ENCODE peak calls at places on chromosomes 7 and 10, in four cellular contexts. One of them, this sample, is unnamed.

GRCh38 chr7:20276705-20277472 is 53.8 kb upstream of the ITGB8 start:
- DNase-seq in brain microvascular endothelial cell: no peak
- DNase-seq in hepatocyte: no peak
- DNase-seq in GM13976: no peak
- DNase-seq in this sample: no peak

GRCh38 chr10:62742447-62743105 is 61.9 kb upstream of the ADO start:
- DNase-seq in GM13976: no peak
- DNase-seq in hepatocyte: no peak
- DNase-seq in brain microvascular endothelial cell: no peak
- DNase-seq in this sample: no peak

GRCh38 chr10:61749271-61749670 is 86.5 kb downstream of the CABCOCO1 start:
- DNase-seq in brain microvascular endothelial cell: no peak
- DNase-seq in hepatocyte: no peak
- DNase-seq in GM13976: no peak
- DNase-seq in this sample: no peak

GRCh38 chr10:124728830-124729661 is 15.1 kb downstream of the FAM53B start:
- DNase-seq in brain microvascular endothelial cell: no peak
- DNase-seq in hepatocyte: no peak
- DNase-seq in GM13976: no peak
- DNase-seq in this sample: no peak

GRCh38 chr7:51927738-51928137 is 611.1 kb upstream of the COBL start:
- DNase-seq in brain microvascular endothelial cell: no peak
- DNase-seq in GM13976: no peak
- DNase-seq in hepatocyte: no peak
- DNase-seq in this sample: no peak

GRCh38 chr7:22395222-22395621 is 38.3 kb upstream of the RAPGEF5 start:
- DNase-seq in brain microvascular endothelial cell: no peak
- DNase-seq in hepatocyte: peak
- DNase-seq in GM13976: no peak
- DNase-seq in this sample: no peak

GRCh38 chr10:112389147-112389822 is 15.4 kb downstream of the ACSL5 start:
- DNase-seq in GM13976: peak
- DNase-seq in hepatocyte: peak
- DNase-seq in brain microvascular endothelial cell: peak
- DNase-seq in this sample: peak

GRCh38 chr7:42107484-42107883 is 129.5 kb downstream of the GLI3 start:
- DNase-seq in hepatocyte: peak
- DNase-seq in GM13976: no peak
- DNase-seq in brain microvascular endothelial cell: no peak
- DNase-seq in this sample: no peak

GRCh38 chr7:71363627-71364026 is 231.7 kb downstream of the GALNT17 start:
- DNase-seq in hepatocyte: no peak
- DNase-seq in brain microvascular endothelial cell: no peak
- DNase-seq in GM13976: no peak
- DNase-seq in this sample: no peak

GRCh38 chr10:127524229-127524628 is 24.9 kb upstream of the NPS start:
- DNase-seq in brain microvascular endothelial cell: no peak
- DNase-seq in hepatocyte: no peak
- DNase-seq in GM13976: no peak
- DNase-seq in this sample: no peak

GRCh38 chr10:13536674-13537366 is 8.0 kb upstream of the BEND7 start:
- DNase-seq in hepatocyte: peak
- DNase-seq in GM13976: peak
- DNase-seq in brain microvascular endothelial cell: peak
- DNase-seq in this sample: peak

GRCh38 chr10:13709931-13710690 is 123.3 kb downstream of the PRPF18 start:
- DNase-seq in GM13976: no peak
- DNase-seq in hepatocyte: no peak
- DNase-seq in brain microvascular endothelial cell: no peak
- DNase-seq in this sample: no peak

GRCh38 chr10:49747303-49747646 is 14.8 kb downstream of the OGDHL start:
- DNase-seq in brain microvascular endothelial cell: no peak
- DNase-seq in GM13976: no peak
- DNase-seq in hepatocyte: no peak
- DNase-seq in this sample: no peak

GRCh38 chr7:24504040-24504439 is 69.2 kb upstream of the PALS2 start:
- DNase-seq in hepatocyte: no peak
- DNase-seq in GM13976: peak
- DNase-seq in brain microvascular endothelial cell: no peak
- DNase-seq in this sample: no peak

GRCh38 chr10:61592581-61592980 is 70.1 kb upstream of the CABCOCO1 start:
- DNase-seq in GM13976: no peak
- DNase-seq in brain microvascular endothelial cell: peak
- DNase-seq in hepatocyte: peak
- DNase-seq in this sample: peak

GRCh38 chr7:45685619-45686240 is 111.6 kb downstream of the ADCY1 start:
- DNase-seq in brain microvascular endothelial cell: no peak
- DNase-seq in hepatocyte: no peak
- DNase-seq in GM13976: no peak
- DNase-seq in this sample: no peak

GRCh38 chr7:100215895-100216294 is 3.9 kb upstream of the PVRIG start:
- DNase-seq in hepatocyte: no peak
- DNase-seq in brain microvascular endothelial cell: no peak
- DNase-seq in GM13976: no peak
- DNase-seq in this sample: no peak

GRCh38 chr10:11424456-11425287 is 186.8 kb downstream of the USP6NL start:
- DNase-seq in hepatocyte: peak
- DNase-seq in brain microvascular endothelial cell: peak
- DNase-seq in GM13976: peak
- DNase-seq in this sample: peak

GRCh38 chr7:47186316-47186715 is 395.6 kb downstream of the TNS3 start:
- DNase-seq in GM13976: peak
- DNase-seq in brain microvascular endothelial cell: no peak
- DNase-seq in hepatocyte: no peak
- DNase-seq in this sample: no peak

GRCh38 chr10:12502526-12503274 is 153.4 kb downstream of the CAMK1D start:
- DNase-seq in brain microvascular endothelial cell: no peak
- DNase-seq in hepatocyte: no peak
- DNase-seq in GM13976: no peak
- DNase-seq in this sample: no peak

GRCh38 chr10:33229252-33229943 is 105.1 kb downstream of the NRP1 start:
- DNase-seq in hepatocyte: no peak
- DNase-seq in GM13976: no peak
- DNase-seq in brain microvascular endothelial cell: no peak
- DNase-seq in this sample: no peak

GRCh38 chr7:101736077-101736476 is 81.3 kb upstream of the CUX1 start:
- DNase-seq in brain microvascular endothelial cell: no peak
- DNase-seq in hepatocyte: no peak
- DNase-seq in GM13976: no peak
- DNase-seq in this sample: no peak

GRCh38 chr10:77835669-77836086 is 90.9 kb downstream of the DLG5 start:
- DNase-seq in hepatocyte: no peak
- DNase-seq in GM13976: no peak
- DNase-seq in brain microvascular endothelial cell: peak
- DNase-seq in this sample: no peak

GRCh38 chr7:4724648-4725013 is 42.5 kb downstream of the FOXK1 start:
- DNase-seq in GM13976: no peak
- DNase-seq in hepatocyte: no peak
- DNase-seq in brain microvascular endothelial cell: no peak
- DNase-seq in this sample: peak

GRCh38 chr7:92595281-92595680 is 5.1 kb upstream of the FAM133B start:
- DNase-seq in brain microvascular endothelial cell: no peak
- DNase-seq in GM13976: no peak
- DNase-seq in hepatocyte: no peak
- DNase-seq in this sample: no peak

GRCh38 chr10:72557362-72557761 is 68.5 kb downstream of the MICU1 start:
- DNase-seq in GM13976: no peak
- DNase-seq in brain microvascular endothelial cell: peak
- DNase-seq in hepatocyte: no peak
- DNase-seq in this sample: no peak

GRCh38 chr7:44867073-44867990 is 18.0 kb downstream of the PURB start:
- DNase-seq in brain microvascular endothelial cell: peak
- DNase-seq in GM13976: no peak
- DNase-seq in hepatocyte: peak
- DNase-seq in this sample: no peak

GRCh38 chr10:81894616-81895015 is 19.6 kb downstream of the NRG3 start:
- DNase-seq in hepatocyte: no peak
- DNase-seq in brain microvascular endothelial cell: no peak
- DNase-seq in GM13976: no peak
- DNase-seq in this sample: no peak

GRCh38 chr10:92845926-92846325 is 2.4 kb upstream of the EXOC6 start:
- DNase-seq in hepatocyte: no peak
- DNase-seq in GM13976: no peak
- DNase-seq in brain microvascular endothelial cell: no peak
- DNase-seq in this sample: no peak

GRCh38 chr10:92848441-92849233 is at the start of gene EXOC6:
- DNase-seq in hepatocyte: peak
- DNase-seq in brain microvascular endothelial cell: peak
- DNase-seq in GM13976: peak
- DNase-seq in this sample: peak

GRCh38 chr10:92847185-92847864 is 995 bp upstream of the EXOC6 start:
- DNase-seq in GM13976: no peak
- DNase-seq in brain microvascular endothelial cell: peak
- DNase-seq in hepatocyte: no peak
- DNase-seq in this sample: no peak

GRCh38 chr10:92848037-92848440 is 281 bp upstream of the EXOC6 start:
- DNase-seq in brain microvascular endothelial cell: no peak
- DNase-seq in hepatocyte: no peak
- DNase-seq in GM13976: no peak
- DNase-seq in this sample: no peak

DNA sequence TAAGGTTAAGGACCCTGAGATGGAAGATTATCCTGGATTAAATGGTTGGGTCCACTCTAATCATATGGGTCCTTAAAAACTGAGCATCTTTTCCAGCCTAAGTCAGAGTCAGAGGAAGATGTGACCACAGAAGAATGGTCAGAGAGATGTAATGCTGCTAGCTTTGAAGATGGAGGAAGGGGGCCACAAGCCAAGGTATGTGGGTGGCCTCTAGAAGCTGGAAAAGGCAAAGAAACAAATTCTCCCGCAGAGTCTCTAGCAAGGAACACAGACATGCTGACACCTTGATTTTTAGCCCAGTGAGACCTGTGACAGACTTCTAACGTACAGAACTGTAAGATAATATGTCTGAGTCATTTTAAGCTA is 1.5 kb upstream of the EXOC6 start:
- DNase-seq in hepatocyte: no peak
- DNase-seq in brain microvascular endothelial cell: no peak
- DNase-seq in GM13976: no peak
- DNase-seq in this sample: no peak
- TF ChIP-seq CTCF in hepatocyte: no peak
- TF ChIP-seq CTCF in brain microvascular endothelial cell: no peak
- TF ChIP-seq CTCF in GM13976: no peak
- TF ChIP-seq CTCF in this sample: no peak

GRCh38 chr7:17845197-17845547 is 95.1 kb downstream of the SNX13 start:
- DNase-seq in brain microvascular endothelial cell: no peak
- DNase-seq in GM13976: no peak
- DNase-seq in hepatocyte: no peak
- DNase-seq in this sample: no peak

GRCh38 chr7:17846935-17847334 is 93.4 kb downstream of the SNX13 start:
- DNase-seq in brain microvascular endothelial cell: no peak
- DNase-seq in GM13976: no peak
- DNase-seq in hepatocyte: no peak
- DNase-seq in this sample: no peak

GRCh38 chr7:17848516-17848915 is 91.8 kb downstream of the SNX13 start:
- DNase-seq in brain microvascular endothelial cell: no peak
- DNase-seq in GM13976: no peak
- DNase-seq in hepatocyte: no peak
- DNase-seq in this sample: no peak

GRCh38 chr7:17852361-17852760 is 87.9 kb downstream of the SNX13 start:
- DNase-seq in brain microvascular endothelial cell: no peak
- DNase-seq in GM13976: no peak
- DNase-seq in hepatocyte: no peak
- DNase-seq in this sample: no peak

DNA sequence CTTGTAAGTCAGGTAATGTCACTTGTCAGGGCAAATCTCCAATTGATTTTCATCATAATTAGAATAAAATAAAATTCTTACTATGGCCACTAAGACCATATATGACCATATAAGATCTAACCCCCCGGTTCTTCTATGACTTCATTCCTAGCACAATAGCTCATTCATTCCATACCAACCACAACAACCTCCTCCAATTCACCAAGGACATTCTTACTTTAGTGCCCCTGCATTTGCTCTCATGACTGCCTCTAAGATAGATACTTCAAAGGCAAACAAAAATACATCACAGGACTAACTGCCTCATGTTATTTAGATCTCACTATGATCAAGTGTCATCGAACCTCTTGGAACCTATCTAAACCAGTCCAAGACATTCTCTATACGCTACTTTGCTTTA is 90.8 kb downstream of the SNX13 start:
- DNase-seq in brain microvascular endothelial cell: peak
- DNase-seq in hepatocyte: no peak
- DNase-seq in GM13976: no peak
- DNase-seq in this sample: no peak
- TF ChIP-seq CTCF in brain microvascular endothelial cell: no peak
- TF ChIP-seq CTCF in hepatocyte: no peak
- TF ChIP-seq CTCF in GM13976: no peak
- TF ChIP-seq CTCF in this sample: no peak

DNA sequence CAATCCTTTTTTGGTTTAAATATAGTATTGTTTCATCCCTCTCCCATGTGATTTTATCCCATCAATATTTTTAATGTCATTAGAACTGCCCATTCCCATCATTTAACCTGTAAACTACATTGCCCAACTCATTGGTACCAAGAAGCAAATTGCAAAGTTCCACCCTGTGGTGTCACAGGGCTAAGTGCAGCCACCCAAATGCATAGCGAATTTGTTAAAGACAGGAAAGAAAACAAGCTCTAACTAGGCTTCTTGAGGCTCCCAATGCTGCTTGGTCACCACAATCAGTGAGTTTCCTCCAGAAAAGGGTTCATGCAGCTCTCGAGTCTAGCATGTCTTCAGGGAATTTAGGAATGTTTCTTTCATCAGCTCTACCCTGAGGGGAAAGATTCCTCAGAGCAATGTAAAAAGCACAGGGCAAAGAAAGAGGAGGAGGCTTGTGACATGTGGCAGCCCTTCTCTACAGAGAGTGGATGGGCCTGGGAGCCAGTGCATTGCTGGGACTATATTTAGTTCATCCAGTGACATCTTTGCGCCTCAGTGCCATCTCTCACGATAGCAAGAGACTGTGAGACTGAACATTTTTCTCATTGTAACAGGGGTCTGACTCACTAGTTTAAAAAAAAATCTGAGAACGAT is 58.1 kb downstream of the CAV1 start:
- DNase-seq in GM13976: no peak
- DNase-seq in brain microvascular endothelial cell: peak
- DNase-seq in hepatocyte: no peak
- DNase-seq in this sample: no peak
- TF ChIP-seq CTCF in GM13976: no peak
- TF ChIP-seq CTCF in brain microvascular endothelial cell: no peak
- TF ChIP-seq CTCF in hepatocyte: no peak
- TF ChIP-seq CTCF in this sample: no peak

GRCh38 chr7:139095194-139095659 is 14.3 kb downstream of the ZC3HAV1 start:
- DNase-seq in hepatocyte: no peak
- DNase-seq in GM13976: peak
- DNase-seq in brain microvascular endothelial cell: no peak
- DNase-seq in this sample: no peak
- TF ChIP-seq CTCF in hepatocyte: no peak
- TF ChIP-seq CTCF in GM13976: no peak
- TF ChIP-seq CTCF in brain microvascular endothelial cell: no peak
- TF ChIP-seq CTCF in this sample: no peak